ENCODE peak calls at places on chromosomes 1 and 21, in four cellular contexts. One of them, this sample, is unnamed.

GRCh38 chr1:229874150-229874549 is 192.9 kb upstream of the GALNT2 start:
- DNase-seq in fibroblast of lung: peak
- DNase-seq in naive thymus-derived CD4-positive, alpha-beta T cell: no peak
- DNase-seq in GM23338: no peak
- DNase-seq in this sample: no peak

GRCh38 chr1:218568962-218569530 is 223.9 kb downstream of the TGFB2 start:
- DNase-seq in fibroblast of lung: peak
- DNase-seq in GM23338: no peak
- DNase-seq in naive thymus-derived CD4-positive, alpha-beta T cell: no peak
- DNase-seq in this sample: no peak

GRCh38 chr1:174769961-174770549 is 229.7 kb upstream of the CACYBP start:
- DNase-seq in fibroblast of lung: peak
- DNase-seq in GM23338: peak
- DNase-seq in naive thymus-derived CD4-positive, alpha-beta T cell: peak
- DNase-seq in this sample: peak

GRCh38 chr1:59315529-59316433 is 18.9 kb downstream of the FGGY start:
- DNase-seq in GM23338: no peak
- DNase-seq in naive thymus-derived CD4-positive, alpha-beta T cell: no peak
- DNase-seq in fibroblast of lung: peak
- DNase-seq in this sample: no peak

GRCh38 chr1:238409191-238409846 is 518.6 kb upstream of the ZP4 start:
- DNase-seq in naive thymus-derived CD4-positive, alpha-beta T cell: no peak
- DNase-seq in GM23338: no peak
- DNase-seq in fibroblast of lung: peak
- DNase-seq in this sample: no peak

GRCh38 chr1:70169018-70169839 is 36.1 kb downstream of the LRRC40 start:
- DNase-seq in naive thymus-derived CD4-positive, alpha-beta T cell: no peak
- DNase-seq in fibroblast of lung: no peak
- DNase-seq in GM23338: no peak
- DNase-seq in this sample: no peak

GRCh38 chr1:145987926-145988325 is 8.5 kb downstream of the TXNIP start:
- DNase-seq in fibroblast of lung: no peak
- DNase-seq in GM23338: no peak
- DNase-seq in naive thymus-derived CD4-positive, alpha-beta T cell: no peak
- DNase-seq in this sample: no peak

GRCh38 chr1:59414406-59415133 is 117.7 kb downstream of the FGGY start:
- DNase-seq in naive thymus-derived CD4-positive, alpha-beta T cell: no peak
- DNase-seq in fibroblast of lung: peak
- DNase-seq in GM23338: no peak
- DNase-seq in this sample: no peak

GRCh38 chr1:152013664-152014237 is 20.1 kb upstream of the S100A10 start:
- DNase-seq in GM23338: peak
- DNase-seq in naive thymus-derived CD4-positive, alpha-beta T cell: peak
- DNase-seq in fibroblast of lung: peak
- DNase-seq in this sample: no peak

GRCh38 chr1:213657879-213658278 is 329.9 kb upstream of the PROX1 start:
- DNase-seq in fibroblast of lung: no peak
- DNase-seq in naive thymus-derived CD4-positive, alpha-beta T cell: no peak
- DNase-seq in GM23338: no peak
- DNase-seq in this sample: no peak

GRCh38 chr21:36204980-36205379 is 48.4 kb downstream of the DOP1B start:
- DNase-seq in naive thymus-derived CD4-positive, alpha-beta T cell: no peak
- DNase-seq in GM23338: no peak
- DNase-seq in fibroblast of lung: no peak
- DNase-seq in this sample: no peak

GRCh38 chr1:159795534-159795933 is 6.6 kb upstream of the FCRL6 start:
- DNase-seq in fibroblast of lung: no peak
- DNase-seq in naive thymus-derived CD4-positive, alpha-beta T cell: no peak
- DNase-seq in GM23338: no peak
- DNase-seq in this sample: no peak

GRCh38 chr1:96834986-96835385 is 113.4 kb downstream of the PTBP2 start:
- DNase-seq in naive thymus-derived CD4-positive, alpha-beta T cell: no peak
- DNase-seq in GM23338: no peak
- DNase-seq in fibroblast of lung: no peak
- DNase-seq in this sample: no peak

GRCh38 chr1:223454959-223455358 is 61.7 kb downstream of the CCDC185 start:
- DNase-seq in fibroblast of lung: no peak
- DNase-seq in naive thymus-derived CD4-positive, alpha-beta T cell: no peak
- DNase-seq in GM23338: no peak
- DNase-seq in this sample: no peak
- H3K4me3 ChIP-seq in fibroblast of lung: no peak
- H3K4me3 ChIP-seq in naive thymus-derived CD4-positive, alpha-beta T cell: no peak
- H3K4me3 ChIP-seq in GM23338: no peak
- H3K4me3 ChIP-seq in this sample: no peak

DNA sequence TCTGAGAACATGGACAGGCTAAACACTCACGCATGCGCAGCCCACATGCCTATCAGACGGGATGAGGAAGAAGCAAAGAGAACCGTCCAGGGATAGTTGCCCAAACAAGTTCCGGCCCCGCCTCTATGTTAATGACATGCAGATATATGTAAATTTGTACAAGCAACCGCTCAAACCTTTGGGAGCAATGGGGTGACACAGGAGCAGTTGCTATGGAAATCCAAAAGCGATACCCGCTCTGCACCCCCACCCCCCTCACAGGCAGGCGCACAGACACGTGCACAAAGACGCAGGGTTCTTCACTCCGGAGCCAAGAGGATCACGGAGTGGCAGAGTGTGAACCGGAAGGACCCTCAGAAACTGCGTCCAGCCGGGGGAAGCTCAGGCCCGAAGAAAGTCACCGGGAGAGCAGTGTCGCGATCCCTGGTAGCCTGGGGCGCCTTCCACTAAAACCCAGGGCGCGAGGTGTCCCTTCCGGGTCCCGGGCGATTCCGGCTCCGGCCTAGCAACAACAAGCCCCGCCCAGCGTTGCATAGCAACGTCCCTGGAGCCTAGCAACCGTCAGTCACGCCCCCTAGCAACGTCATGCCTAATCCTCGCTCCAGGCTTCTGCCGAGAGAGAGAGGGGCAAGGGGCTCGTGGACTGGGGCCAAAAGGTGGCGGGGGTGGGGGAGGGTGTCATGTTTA is 24.1 kb upstream of the ADGRB2 start:
- DNase-seq in naive thymus-derived CD4-positive, alpha-beta T cell: peak
- DNase-seq in GM23338: peak
- DNase-seq in fibroblast of lung: peak
- DNase-seq in this sample: peak
- H3K4me3 ChIP-seq in naive thymus-derived CD4-positive, alpha-beta T cell: peak
- H3K4me3 ChIP-seq in GM23338: peak
- H3K4me3 ChIP-seq in fibroblast of lung: peak
- H3K4me3 ChIP-seq in this sample: peak

DNA sequence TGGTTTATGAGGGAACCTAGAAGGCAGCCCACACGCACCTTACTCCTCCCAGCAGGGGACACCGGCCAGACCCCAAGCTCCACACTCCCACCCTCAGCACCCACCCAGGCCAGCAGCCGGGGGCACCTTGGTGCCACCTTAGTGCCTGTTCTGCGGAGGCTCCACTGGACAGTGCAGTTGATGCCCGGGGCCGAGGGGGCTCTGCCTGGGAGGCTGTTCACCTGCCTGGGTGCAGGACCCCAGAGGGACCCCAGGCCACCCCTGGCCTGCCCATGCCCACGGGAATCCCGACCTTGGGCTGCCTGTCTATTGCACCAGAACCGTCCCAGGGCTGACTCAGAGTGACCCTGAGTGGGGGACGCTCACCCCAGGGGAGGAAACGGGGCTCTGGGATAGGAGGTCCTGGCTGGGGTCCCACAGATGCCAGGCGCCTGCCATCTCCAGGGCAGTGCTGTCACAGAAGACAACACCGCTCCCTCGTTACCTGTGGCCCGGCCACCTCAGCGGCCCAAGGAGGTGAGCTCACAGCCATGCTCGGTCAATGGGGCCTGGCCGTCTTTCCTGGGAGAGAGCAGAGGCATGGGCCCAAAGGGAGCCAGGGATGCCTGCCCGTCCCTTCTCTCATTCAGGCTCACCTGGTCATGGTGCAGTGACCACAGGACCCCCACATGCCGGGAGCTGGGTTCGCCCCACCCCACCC is 696 bp downstream of the SCNN1D start:
- DNase-seq in GM23338: no peak
- DNase-seq in naive thymus-derived CD4-positive, alpha-beta T cell: no peak
- DNase-seq in fibroblast of lung: no peak
- DNase-seq in this sample: no peak
- H3K4me3 ChIP-seq in GM23338: no peak
- H3K4me3 ChIP-seq in naive thymus-derived CD4-positive, alpha-beta T cell: no peak
- H3K4me3 ChIP-seq in fibroblast of lung: no peak
- H3K4me3 ChIP-seq in this sample: no peak

GRCh38 chr1:93751391-93752250 is 70.0 kb upstream of the BCAR3 start:
- DNase-seq in fibroblast of lung: no peak
- DNase-seq in GM23338: no peak
- DNase-seq in naive thymus-derived CD4-positive, alpha-beta T cell: no peak
- DNase-seq in this sample: no peak
- H3K4me3 ChIP-seq in fibroblast of lung: no peak
- H3K4me3 ChIP-seq in GM23338: no peak
- H3K4me3 ChIP-seq in naive thymus-derived CD4-positive, alpha-beta T cell: no peak
- H3K4me3 ChIP-seq in this sample: peak

DNA sequence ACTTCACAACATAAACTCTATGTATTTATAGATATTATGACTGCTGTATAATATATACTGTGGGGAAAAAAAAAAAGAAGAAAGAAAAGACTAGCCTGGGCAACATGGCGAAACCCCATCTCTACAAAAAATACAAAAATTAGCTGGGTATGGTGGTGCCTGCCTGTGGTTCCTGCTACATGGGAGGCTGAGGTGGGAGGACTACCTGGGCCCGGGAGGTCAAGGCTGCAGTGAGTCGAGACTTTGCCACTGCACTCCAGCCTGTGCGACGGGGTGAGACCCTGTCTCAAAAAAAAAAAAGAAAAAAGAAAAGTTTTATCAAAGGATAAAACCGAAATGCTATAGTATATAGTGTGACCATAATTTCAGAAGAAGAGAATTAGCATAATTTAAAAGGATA is 2.7 kb downstream of the EXOC8 start:
- DNase-seq in GM23338: no peak
- DNase-seq in fibroblast of lung: no peak
- DNase-seq in naive thymus-derived CD4-positive, alpha-beta T cell: no peak
- DNase-seq in this sample: no peak
- H3K4me3 ChIP-seq in GM23338: peak
- H3K4me3 ChIP-seq in fibroblast of lung: peak
- H3K4me3 ChIP-seq in naive thymus-derived CD4-positive, alpha-beta T cell: peak
- H3K4me3 ChIP-seq in this sample: no peak

GRCh38 chr1:9719978-9720722 is 68.6 kb downstream of the PIK3CD start:
- DNase-seq in fibroblast of lung: no peak
- DNase-seq in naive thymus-derived CD4-positive, alpha-beta T cell: no peak
- DNase-seq in GM23338: peak
- DNase-seq in this sample: no peak

GRCh38 chr1:9716404-9717192 is 65.1 kb downstream of the PIK3CD start:
- DNase-seq in fibroblast of lung: no peak
- DNase-seq in naive thymus-derived CD4-positive, alpha-beta T cell: peak
- DNase-seq in GM23338: no peak
- DNase-seq in this sample: no peak

GRCh38 chr1:9718006-9718680 is 66.6 kb downstream of the PIK3CD start:
- DNase-seq in GM23338: no peak
- DNase-seq in fibroblast of lung: no peak
- DNase-seq in naive thymus-derived CD4-positive, alpha-beta T cell: no peak
- DNase-seq in this sample: no peak

GRCh38 chr1:9715536-9716226 is 64.2 kb downstream of the PIK3CD start:
- DNase-seq in GM23338: no peak
- DNase-seq in fibroblast of lung: no peak
- DNase-seq in naive thymus-derived CD4-positive, alpha-beta T cell: peak
- DNase-seq in this sample: no peak

DNA sequence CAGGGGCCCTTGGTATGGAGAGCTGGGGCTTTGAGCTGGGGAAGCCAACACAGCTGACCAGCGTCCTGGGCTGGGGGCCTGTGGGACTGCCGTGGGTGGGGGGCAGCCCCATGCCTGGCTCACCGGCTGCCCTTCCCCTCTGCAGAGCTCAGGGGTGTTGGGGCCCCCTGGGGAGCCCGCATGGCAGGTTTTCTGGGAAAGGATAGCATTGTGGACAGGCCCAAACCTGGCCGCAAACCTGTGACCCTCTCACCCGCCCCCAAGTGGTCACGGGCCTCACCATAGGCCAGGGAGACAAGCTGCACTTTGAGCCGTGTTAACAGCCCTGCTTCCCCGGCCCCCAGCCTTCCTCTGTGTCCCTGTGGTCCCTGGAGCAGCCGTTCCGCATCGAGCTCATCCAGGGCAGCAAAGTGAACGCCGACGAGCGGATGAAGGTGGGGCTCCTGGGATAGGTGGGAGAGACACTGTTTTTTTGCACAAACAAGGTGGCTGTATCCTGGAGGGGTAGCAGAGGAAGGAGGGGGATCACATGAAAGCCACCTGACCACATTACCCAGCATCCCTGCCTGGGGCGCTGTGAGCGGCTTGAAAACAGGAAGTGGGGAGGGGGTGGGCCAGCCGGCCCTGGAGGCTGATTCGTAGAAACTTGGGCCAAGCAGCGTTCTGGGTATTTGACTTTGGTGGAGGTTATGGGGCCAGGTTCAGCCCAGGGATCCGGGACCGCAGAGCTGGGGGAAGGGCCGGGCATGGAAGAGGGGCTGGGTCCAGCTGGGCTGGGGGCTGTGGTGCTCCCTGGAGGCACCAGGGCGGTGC is 65.9 kb downstream of the PIK3CD start:
- DNase-seq in fibroblast of lung: no peak
- DNase-seq in naive thymus-derived CD4-positive, alpha-beta T cell: peak
- DNase-seq in GM23338: peak
- DNase-seq in this sample: peak
- H3K4me3 ChIP-seq in fibroblast of lung: no peak
- H3K4me3 ChIP-seq in naive thymus-derived CD4-positive, alpha-beta T cell: peak
- H3K4me3 ChIP-seq in GM23338: no peak
- H3K4me3 ChIP-seq in this sample: peak